ENCODE peak calls at places on chromosomes 6 and 20, in six cellular contexts. G, F, K, E, L and O are unnamed samples.
A peak's percentile ranks its signal among the peaks of the same experiment; 100 is the strongest.

GRCh38 chr6:10528170-10528981 is 7.2 kb downstream of the GCNT2 start:
- DNase-seq in E (no peak), K (peak; percentile 69), G (peak; percentile 24), F (no peak), L (no peak), O (peak; percentile 63)

GRCh38 chr20:56759741-56760278 is 130.7 kb downstream of the TFAP2C start:
- DNase-seq in L (no peak), G (no peak), F (no peak), K (no peak), E (no peak), O (no peak)

GRCh38 chr20:46220808-46221207 is 87.5 kb downstream of the CDH22 start:
- DNase-seq in K (peak; percentile 72), G (no peak), F (no peak), L (no peak), E (peak; percentile 83), O (peak; percentile 93)

GRCh38 chr6:1736346-1737105 is 126.8 kb downstream of the FOXC1 start:
- DNase-seq in E (no peak), K (no peak), L (no peak), F (no peak), G (no peak), O (no peak)

GRCh38 chr20:38023181-38024085 is 9.8 kb downstream of the TTI1 start:
- DNase-seq in G (no peak), E (no peak), L (no peak), K (no peak), F (no peak), O (peak; percentile 45)

GRCh38 chr20:62069741-62070216 is 4.1 kb upstream of the TAF4 start:
- DNase-seq in G (no peak), F (no peak), E (no peak), L (no peak), K (peak; percentile 68), O (peak; percentile 77)

GRCh38 chr6:166488081-166488685 is 98.3 kb downstream of the RAMACL start:
- DNase-seq in G (peak; percentile 38), L (peak; percentile 63), K (no peak), F (peak; percentile 34), E (no peak), O (peak; percentile 64)

GRCh38 chr6:144195671-144196070 is 45.4 kb downstream of the STX11 start:
- DNase-seq in E (no peak), G (no peak), L (no peak), K (peak; percentile 38), F (no peak), O (no peak)

GRCh38 chr6:133837801-133838349 is 51.0 kb upstream of the TCF21 start:
- DNase-seq in K (peak; percentile 77), G (peak; percentile 49), F (no peak), E (peak; percentile 53), L (peak; percentile 24), O (peak; percentile 83)

GRCh38 chr6:885051-885590 is 192.2 kb upstream of the EXOC2 start:
- DNase-seq in E (no peak), G (no peak), K (no peak), F (no peak), L (no peak), O (no peak)

GRCh38 chr6:62474793-62475192 is 188.8 kb upstream of the KHDRBS2 start:
- DNase-seq in K (no peak), F (no peak), L (no peak), G (no peak), E (no peak), O (no peak)

GRCh38 chr20:3734111-3734843 is 1.8 kb downstream of the HSPA12B start:
- DNase-seq in L (no peak), E (no peak), F (no peak), G (no peak), K (no peak), O (no peak)

GRCh38 chr6:34486106-34486740 is 20.3 kb downstream of the PACSIN1 start:
- DNase-seq in L (no peak), K (no peak), G (no peak), E (no peak), F (no peak), O (no peak)

GRCh38 chr6:131519670-131520436 is 53.2 kb upstream of the ARG1 start:
- DNase-seq in F (no peak), E (no peak), K (peak; percentile 17), G (peak; percentile 19), L (no peak), O (peak; percentile 45)

GRCh38 chr6:113315879-113316278 is 541.3 kb upstream of the MARCKS start:
- DNase-seq in G (no peak), F (no peak), L (no peak), E (no peak), K (no peak), O (no peak)

GRCh38 chr20:59663513-59663890 is 59.2 kb downstream of the PHACTR3 start:
- DNase-seq in E (no peak), L (no peak), F (no peak), G (no peak), K (no peak), O (no peak)